ENCODE peak calls at places on chromosomes 2 and 18, in six cellular contexts. M is chondrocyte; H is HuH-7.5; J is activated effector memory CD4-positive, alpha-beta T cell treated with Interleukin-2 at 50 U/mL for 16 hours; D is fibroblast of lung; T is NCI-H146. G is an unnamed sample.

GRCh38 chr2:48347712-48348111 is 182.2 kb upstream of the STON1 start:
- DNase-seq in M (no peak), H (no peak), J (no peak), D (peak; percentile 39), T (no peak), G (no peak)

GRCh38 chr2:40957508-40957907 is 505.6 kb upstream of the SLC8A1 start:
- DNase-seq in M (no peak), H (no peak), J (no peak), D (no peak), T (no peak), G (no peak)

GRCh38 chr2:28870146-28870891 is at the start of gene TRMT61B:
- DNase-seq in M (peak; percentile 99), H (peak; percentile 83), J (peak; percentile 94), D (peak; percentile 94), T (peak; percentile 97), G (peak; percentile 94)

GRCh38 chr2:101251844-101252407 is 760 bp upstream of the CNOT11 start:
- DNase-seq in M (no peak), H (peak; percentile 28), J (no peak), D (no peak), T (peak; percentile 84), G (peak; percentile 59)

GRCh38 chr2:158539176-158539895 is 82.6 kb downstream of the PKP4 start:
- DNase-seq in M (no peak), H (no peak), J (no peak), D (peak; percentile 86), T (peak; percentile 86), G (no peak)

GRCh38 chr2:529425-529824 is 147.8 kb downstream of the TMEM18 start:
- DNase-seq in M (no peak), H (no peak), J (no peak), D (peak; percentile 36), T (peak; percentile 42), G (peak; percentile 6)

GRCh38 chr2:41830600-41830999 is 217.2 kb upstream of the PKDCC start:
- DNase-seq in M (no peak), H (no peak), J (no peak), D (no peak), T (no peak), G (no peak)

GRCh38 chr2:105977212-105977611 is 216.9 kb downstream of the UXS1 start:
- DNase-seq in M (no peak), H (no peak), J (no peak), D (peak; percentile 67), T (no peak), G (no peak)

GRCh38 chr2:24559714-24560113 is 68.7 kb downstream of the NCOA1 start:
- DNase-seq in M (no peak), H (no peak), J (no peak), D (no peak), T (no peak), G (no peak)

GRCh38 chr18:61199131-61199903 is 133.9 kb upstream of the CDH20 start:
- DNase-seq in M (no peak), H (no peak), J (no peak), D (peak; percentile 2), T (no peak), G (no peak)

GRCh38 chr2:149972039-149972438 is 384.5 kb upstream of the MMADHC start:
- DNase-seq in M (no peak), H (no peak), J (no peak), D (peak; percentile 63), T (no peak), G (no peak)

GRCh38 chr18:45423664-45424063 is 191.6 kb upstream of the SLC14A2 start:
- DNase-seq in M (no peak), H (no peak), J (no peak), D (no peak), T (no peak), G (no peak)

GRCh38 chr2:233990261-233990798 is 60.2 kb upstream of the SPP2 start:
- DNase-seq in M (no peak), H (no peak), J (peak; percentile 54), D (no peak), T (no peak), G (peak; percentile 86)

GRCh38 chr2:75491129-75491753 is 69.5 kb downstream of the EVA1A start:
- DNase-seq in M (no peak), H (no peak), J (no peak), D (peak; percentile 15), T (peak; percentile 94), G (no peak)

GRCh38 chr2:201149064-201149820 is 33.3 kb downstream of the CFLAR start:
- DNase-seq in M (no peak), H (no peak), J (no peak), D (peak; percentile 76), T (no peak), G (no peak)

G was measured in CD8-positive, alpha-beta memory T cell.